ENCODE peak calls at places on chromosomes 2 and 18, in four cellular contexts. One of them, this sample, is unnamed.

GRCh38 chr2:190627881-190628412 is 20.9 kb upstream of the NAB1 start:
- DNase-seq in B cell: no peak
- DNase-seq in neural progenitor cell: peak
- DNase-seq in astrocyte of the spinal cord: peak
- DNase-seq in this sample: no peak

GRCh38 chr2:56587456-56587855 is 403.7 kb downstream of the CCDC85A start:
- DNase-seq in B cell: no peak
- DNase-seq in neural progenitor cell: no peak
- DNase-seq in astrocyte of the spinal cord: no peak
- DNase-seq in this sample: no peak

GRCh38 chr2:169472249-169472648 is 7.0 kb upstream of the BBS5 start:
- DNase-seq in B cell: no peak
- DNase-seq in neural progenitor cell: no peak
- DNase-seq in astrocyte of the spinal cord: no peak
- DNase-seq in this sample: no peak

GRCh38 chr2:54767921-54768320 is 44.5 kb downstream of the EML6 start:
- DNase-seq in B cell: no peak
- DNase-seq in neural progenitor cell: no peak
- DNase-seq in astrocyte of the spinal cord: peak
- DNase-seq in this sample: no peak

GRCh38 chr18:50399582-50399981 is 24.7 kb downstream of the SKA1 start:
- DNase-seq in B cell: no peak
- DNase-seq in neural progenitor cell: no peak
- DNase-seq in astrocyte of the spinal cord: no peak
- DNase-seq in this sample: no peak

GRCh38 chr2:231425811-231426703 is 30.5 kb downstream of the B3GNT7 start:
- DNase-seq in B cell: no peak
- DNase-seq in neural progenitor cell: no peak
- DNase-seq in astrocyte of the spinal cord: no peak
- DNase-seq in this sample: no peak

GRCh38 chr2:237316339-237316738 is 97.6 kb downstream of the COL6A3 start:
- DNase-seq in B cell: no peak
- DNase-seq in neural progenitor cell: no peak
- DNase-seq in astrocyte of the spinal cord: no peak
- DNase-seq in this sample: no peak

GRCh38 chr2:238145851-238146250 is 7.4 kb downstream of the KLHL30 start:
- DNase-seq in B cell: no peak
- DNase-seq in neural progenitor cell: no peak
- DNase-seq in astrocyte of the spinal cord: no peak
- DNase-seq in this sample: no peak

GRCh38 chr18:41845563-41845962 is 109.5 kb upstream of the PIK3C3 start:
- DNase-seq in B cell: no peak
- DNase-seq in neural progenitor cell: no peak
- DNase-seq in astrocyte of the spinal cord: no peak
- DNase-seq in this sample: no peak

GRCh38 chr2:201257941-201258665 is 2.2 kb upstream of the CASP8 start:
- DNase-seq in B cell: peak
- DNase-seq in neural progenitor cell: no peak
- DNase-seq in astrocyte of the spinal cord: peak
- DNase-seq in this sample: peak

GRCh38 chr2:33033524-33034150 is 86.9 kb downstream of the LTBP1 start:
- DNase-seq in B cell: no peak
- DNase-seq in neural progenitor cell: peak
- DNase-seq in astrocyte of the spinal cord: peak
- DNase-seq in this sample: no peak

GRCh38 chr18:12946549-12947354 is 1.1 kb upstream of the SEH1L start:
- DNase-seq in B cell: no peak
- DNase-seq in neural progenitor cell: peak
- DNase-seq in astrocyte of the spinal cord: peak
- DNase-seq in this sample: peak

GRCh38 chr2:188659656-188660406 is 314.3 kb upstream of the COL3A1 start:
- DNase-seq in B cell: no peak
- DNase-seq in neural progenitor cell: no peak
- DNase-seq in astrocyte of the spinal cord: peak
- DNase-seq in this sample: no peak

GRCh38 chr2:28420717-28421116 is 28.1 kb downstream of the FOSL2 start:
- DNase-seq in B cell: no peak
- DNase-seq in neural progenitor cell: no peak
- DNase-seq in astrocyte of the spinal cord: no peak
- DNase-seq in this sample: peak

GRCh38 chr2:2524340-2524941 is 193.4 kb upstream of the MYT1L start:
- DNase-seq in B cell: no peak
- DNase-seq in neural progenitor cell: no peak
- DNase-seq in astrocyte of the spinal cord: no peak
- DNase-seq in this sample: peak

GRCh38 chr2:152408260-152408659 is 73.3 kb downstream of the FMNL2 start:
- DNase-seq in B cell: no peak
- DNase-seq in neural progenitor cell: no peak
- DNase-seq in astrocyte of the spinal cord: no peak
- DNase-seq in this sample: no peak

GRCh38 chr2:3461781-3462492 is 57.4 kb downstream of the ADI1 start:
- DNase-seq in B cell: no peak
- DNase-seq in neural progenitor cell: peak
- DNase-seq in astrocyte of the spinal cord: peak
- DNase-seq in this sample: peak

GRCh38 chr2:231568785-231569435 is 23.8 kb upstream of the TEX44 start:
- DNase-seq in B cell: no peak
- DNase-seq in neural progenitor cell: no peak
- DNase-seq in astrocyte of the spinal cord: no peak
- DNase-seq in this sample: no peak

GRCh38 chr2:65076345-65076710 is 20.1 kb downstream of the CEP68 start:
- DNase-seq in B cell: no peak
- DNase-seq in neural progenitor cell: no peak
- DNase-seq in astrocyte of the spinal cord: peak
- DNase-seq in this sample: no peak

GRCh38 chr2:115083216-115083615 is 640.8 kb downstream of the DPP10 start:
- DNase-seq in B cell: no peak
- DNase-seq in neural progenitor cell: peak
- DNase-seq in astrocyte of the spinal cord: no peak
- DNase-seq in this sample: no peak

GRCh38 chr2:133787207-133787606 is 218.9 kb upstream of the NCKAP5 start:
- DNase-seq in B cell: no peak
- DNase-seq in neural progenitor cell: no peak
- DNase-seq in astrocyte of the spinal cord: no peak
- DNase-seq in this sample: no peak

GRCh38 chr2:39913648-39914456 is 134.8 kb upstream of the THUMPD2 start:
- DNase-seq in B cell: no peak
- DNase-seq in neural progenitor cell: peak
- DNase-seq in astrocyte of the spinal cord: peak
- DNase-seq in this sample: no peak

GRCh38 chr2:168571061-168571460 is 115.0 kb downstream of the CERS6 start:
- DNase-seq in B cell: no peak
- DNase-seq in neural progenitor cell: no peak
- DNase-seq in astrocyte of the spinal cord: peak
- DNase-seq in this sample: no peak

GRCh38 chr18:30999887-31000628 is 42.5 kb downstream of the DSC3 start:
- DNase-seq in B cell: no peak
- DNase-seq in neural progenitor cell: peak
- DNase-seq in astrocyte of the spinal cord: no peak
- DNase-seq in this sample: no peak

GRCh38 chr18:30997223-30997622 is 45.3 kb downstream of the DSC3 start:
- DNase-seq in B cell: no peak
- DNase-seq in neural progenitor cell: no peak
- DNase-seq in astrocyte of the spinal cord: no peak
- DNase-seq in this sample: no peak

GRCh38 chr18:30999186-30999585 is 43.4 kb downstream of the DSC3 start:
- DNase-seq in B cell: no peak
- DNase-seq in neural progenitor cell: no peak
- DNase-seq in astrocyte of the spinal cord: peak
- DNase-seq in this sample: no peak
- TF ChIP-seq CTCF in B cell: no peak
- TF ChIP-seq CTCF in neural progenitor cell: peak
- TF ChIP-seq CTCF in astrocyte of the spinal cord: no peak
- TF ChIP-seq CTCF in this sample: no peak

DNA sequence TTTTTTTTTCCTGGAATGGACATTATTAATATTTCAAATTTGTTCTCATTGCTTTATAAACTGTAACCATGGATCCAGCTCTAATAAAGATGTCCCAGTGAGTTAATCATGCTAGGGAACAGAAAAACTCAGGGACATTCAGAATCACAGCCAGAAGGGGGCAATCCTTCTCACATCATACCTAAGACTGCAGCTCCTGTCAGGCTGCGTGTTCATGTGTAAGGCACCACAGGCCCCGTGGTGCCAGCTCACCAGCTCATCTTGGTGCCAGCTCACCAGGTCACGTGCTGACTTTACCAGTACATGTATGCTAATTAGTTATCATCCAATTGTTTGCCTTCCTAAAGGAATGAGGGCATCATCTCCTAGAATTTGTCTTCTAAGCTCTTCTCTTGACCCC is 84.7 kb upstream of the NEDD4L start:
- DNase-seq in B cell: peak
- DNase-seq in neural progenitor cell: peak
- DNase-seq in astrocyte of the spinal cord: peak
- DNase-seq in this sample: no peak
- TF ChIP-seq CTCF in B cell: peak
- TF ChIP-seq CTCF in neural progenitor cell: peak
- TF ChIP-seq CTCF in astrocyte of the spinal cord: peak
- TF ChIP-seq CTCF in this sample: no peak

DNA sequence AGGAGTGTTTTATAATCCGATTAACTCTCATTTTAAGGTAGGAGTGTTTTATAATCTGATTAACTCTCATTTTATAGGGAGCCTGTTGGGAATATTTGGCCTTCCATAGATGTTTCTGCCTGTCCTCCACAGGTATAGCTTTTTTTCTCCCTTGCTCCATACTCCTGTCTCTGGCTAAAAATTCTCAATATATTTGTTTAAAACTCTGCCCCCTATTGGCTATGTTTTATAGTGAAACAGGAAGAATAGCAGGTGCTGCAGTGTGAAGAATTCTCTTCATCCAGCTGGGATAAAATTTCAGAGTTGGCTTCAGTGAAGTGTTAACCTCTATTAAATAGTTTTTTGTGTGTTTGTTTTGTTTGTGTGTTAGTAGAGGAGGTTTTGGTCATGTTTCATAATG is 1046.0 kb upstream of the TMEFF2 start:
- DNase-seq in B cell: no peak
- DNase-seq in neural progenitor cell: peak
- DNase-seq in astrocyte of the spinal cord: no peak
- DNase-seq in this sample: no peak
- TF ChIP-seq CTCF in B cell: no peak
- TF ChIP-seq CTCF in neural progenitor cell: peak
- TF ChIP-seq CTCF in astrocyte of the spinal cord: peak
- TF ChIP-seq CTCF in this sample: no peak

GRCh38 chr2:108449410-108450200 is 599 bp downstream of the GCC2 start:
- DNase-seq in B cell: peak
- DNase-seq in neural progenitor cell: no peak
- DNase-seq in astrocyte of the spinal cord: peak
- DNase-seq in this sample: no peak
- TF ChIP-seq CTCF in B cell: no peak
- TF ChIP-seq CTCF in neural progenitor cell: no peak
- TF ChIP-seq CTCF in astrocyte of the spinal cord: no peak
- TF ChIP-seq CTCF in this sample: no peak

This sample was measured in sigmoid colon.